ENCODE peak calls at places on chromosomes 1 and 21, in eight cellular contexts. R, F, H, I, C, N, D and X are unnamed samples.

GRCh38 chr1:43172532-43172972 is 422 bp downstream of the CFAP57 start:
- DNase-seq in R (peak), I (peak), C (peak), F (peak), N (peak), H (peak), D (peak), X (peak)

GRCh38 chr21:31520506-31521163 is 138.9 kb upstream of the SOD1 start:
- DNase-seq in N (no peak), R (no peak), D (no peak), I (no peak), C (peak), H (no peak), F (no peak), X (no peak)

GRCh38 chr1:117740461-117740860 is 134.6 kb downstream of the TENT5C start:
- DNase-seq in R (no peak), N (no peak), D (no peak), H (no peak), F (no peak), C (no peak), I (no peak), X (no peak)

GRCh38 chr1:21339402-21340229 is 49.4 kb upstream of the ECE1 start:
- DNase-seq in F (no peak), H (no peak), R (no peak), I (no peak), N (no peak), C (no peak), D (no peak), X (no peak)

GRCh38 chr1:31562707-31563360 is 13.5 kb upstream of the TINAGL1 start:
- DNase-seq in R (no peak), H (no peak), D (no peak), I (no peak), C (no peak), F (no peak), N (no peak), X (peak)

GRCh38 chr1:1449099-1449739 is at the start of gene ATAD3C:
- DNase-seq in F (no peak), D (no peak), I (no peak), C (no peak), H (no peak), N (no peak), R (no peak), X (no peak)

GRCh38 chr21:41429925-41430491 is 4.0 kb downstream of the MX1 start:
- DNase-seq in N (no peak), H (no peak), D (no peak), R (no peak), F (no peak), C (no peak), I (no peak), X (no peak)

GRCh38 chr1:44786138-44786840 is 1.7 kb downstream of the BEST4 start:
- DNase-seq in N (peak), I (peak), H (peak), C (peak), R (peak), D (peak), F (peak), X (peak)